ENCODE peak calls at places on chromosomes 5 and 9, in four cellular contexts. One of them, this sample, is unnamed.

GRCh38 chr9:104911029-104911607 is 16.8 kb downstream of the ABCA1 start:
- DNase-seq in adrenal gland: no peak
- DNase-seq in lower leg skin: no peak
- DNase-seq in tibial nerve: no peak
- DNase-seq in this sample: no peak

GRCh38 chr9:82024931-82025330 is 36.4 kb downstream of the SPATA31D1 start:
- DNase-seq in adrenal gland: no peak
- DNase-seq in lower leg skin: no peak
- DNase-seq in tibial nerve: no peak
- DNase-seq in this sample: no peak

GRCh38 chr5:147522435-147522834 is 12.6 kb upstream of the DPYSL3 start:
- DNase-seq in adrenal gland: no peak
- DNase-seq in lower leg skin: no peak
- DNase-seq in tibial nerve: no peak
- DNase-seq in this sample: no peak

GRCh38 chr9:12770261-12770660 is 4.6 kb upstream of the LURAP1L start:
- DNase-seq in adrenal gland: no peak
- DNase-seq in lower leg skin: no peak
- DNase-seq in tibial nerve: no peak
- DNase-seq in this sample: no peak

GRCh38 chr9:33868430-33869000 is 51.6 kb downstream of the UBE2R2 start:
- DNase-seq in adrenal gland: peak
- DNase-seq in lower leg skin: no peak
- DNase-seq in tibial nerve: peak
- DNase-seq in this sample: no peak

GRCh38 chr5:127876384-127876783 is 173.2 kb downstream of the CCDC192 start:
- DNase-seq in adrenal gland: no peak
- DNase-seq in lower leg skin: no peak
- DNase-seq in tibial nerve: no peak
- DNase-seq in this sample: no peak

GRCh38 chr5:172493906-172494305 is 39.6 kb upstream of the SH3PXD2B start:
- DNase-seq in adrenal gland: no peak
- DNase-seq in lower leg skin: no peak
- DNase-seq in tibial nerve: no peak
- DNase-seq in this sample: peak

GRCh38 chr5:32419791-32420190 is 24.7 kb downstream of the ZFR start:
- DNase-seq in adrenal gland: no peak
- DNase-seq in lower leg skin: no peak
- DNase-seq in tibial nerve: no peak
- DNase-seq in this sample: no peak

GRCh38 chr5:128216860-128217531 is 133.4 kb downstream of the SLC12A2 start:
- DNase-seq in adrenal gland: no peak
- DNase-seq in lower leg skin: no peak
- DNase-seq in tibial nerve: no peak
- DNase-seq in this sample: no peak

GRCh38 chr5:9209846-9210547 is 335.9 kb downstream of the SEMA5A start:
- DNase-seq in adrenal gland: no peak
- DNase-seq in lower leg skin: no peak
- DNase-seq in tibial nerve: no peak
- DNase-seq in this sample: no peak

GRCh38 chr9:114347675-114348074 is 18.0 kb downstream of the ORM2 start:
- DNase-seq in adrenal gland: no peak
- DNase-seq in lower leg skin: no peak
- DNase-seq in tibial nerve: no peak
- DNase-seq in this sample: no peak

GRCh38 chr9:136385015-136385414 is 11.5 kb upstream of the CARD9 start:
- DNase-seq in adrenal gland: no peak
- DNase-seq in lower leg skin: no peak
- DNase-seq in tibial nerve: no peak
- DNase-seq in this sample: no peak

GRCh38 chr9:129845373-129845772 is 10.1 kb downstream of the USP20 start:
- DNase-seq in adrenal gland: no peak
- DNase-seq in lower leg skin: no peak
- DNase-seq in tibial nerve: no peak
- DNase-seq in this sample: no peak

GRCh38 chr5:92911293-92911692 is 669.7 kb downstream of the NR2F1-AS1 start:
- DNase-seq in adrenal gland: no peak
- DNase-seq in lower leg skin: no peak
- DNase-seq in tibial nerve: no peak
- DNase-seq in this sample: no peak

GRCh38 chr5:173781826-173782670 is 106.1 kb upstream of the CPEB4 start:
- DNase-seq in adrenal gland: peak
- DNase-seq in lower leg skin: peak
- DNase-seq in tibial nerve: peak
- DNase-seq in this sample: peak

GRCh38 chr5:178361657-178362445 is 129.2 kb upstream of the PHYKPL start:
- DNase-seq in adrenal gland: no peak
- DNase-seq in lower leg skin: no peak
- DNase-seq in tibial nerve: no peak
- DNase-seq in this sample: no peak

GRCh38 chr5:43602456-43602817 is 543 bp upstream of the NNT start:
- DNase-seq in adrenal gland: peak
- DNase-seq in lower leg skin: no peak
- DNase-seq in tibial nerve: peak
- DNase-seq in this sample: no peak

GRCh38 chr5:176995896-176996767 is 10.4 kb downstream of the UIMC1 start:
- DNase-seq in adrenal gland: no peak
- DNase-seq in lower leg skin: no peak
- DNase-seq in tibial nerve: no peak
- DNase-seq in this sample: no peak

GRCh38 chr9:95346021-95346420 is 28.5 kb upstream of the FANCC start:
- DNase-seq in adrenal gland: no peak
- DNase-seq in lower leg skin: no peak
- DNase-seq in tibial nerve: no peak
- DNase-seq in this sample: no peak

GRCh38 chr9:129414377-129415021 is 206.4 kb downstream of the C9orf50 start:
- DNase-seq in adrenal gland: no peak
- DNase-seq in lower leg skin: peak
- DNase-seq in tibial nerve: peak
- DNase-seq in this sample: no peak

GRCh38 chr5:9498541-9499497 is 47.1 kb downstream of the SEMA5A start:
- DNase-seq in adrenal gland: no peak
- DNase-seq in lower leg skin: peak
- DNase-seq in tibial nerve: no peak
- DNase-seq in this sample: no peak

GRCh38 chr9:30065888-30066287 is 2318.6 kb upstream of the ACO1 start:
- DNase-seq in adrenal gland: no peak
- DNase-seq in lower leg skin: no peak
- DNase-seq in tibial nerve: no peak
- DNase-seq in this sample: no peak

GRCh38 chr5:123090641-123091257 is 1.7 kb downstream of the PRDM6 start:
- DNase-seq in adrenal gland: no peak
- DNase-seq in lower leg skin: no peak
- DNase-seq in tibial nerve: no peak
- DNase-seq in this sample: no peak

GRCh38 chr9:16246785-16247184 is 623.7 kb downstream of the BNC2 start:
- DNase-seq in adrenal gland: no peak
- DNase-seq in lower leg skin: no peak
- DNase-seq in tibial nerve: no peak
- DNase-seq in this sample: no peak

GRCh38 chr5:73171495-73171894 is 1.5 kb upstream of the TMEM174 start:
- DNase-seq in adrenal gland: no peak
- DNase-seq in lower leg skin: no peak
- DNase-seq in tibial nerve: no peak
- DNase-seq in this sample: no peak

GRCh38 chr5:922745-923472 is 30.2 kb downstream of the TRIP13 start:
- DNase-seq in adrenal gland: no peak
- DNase-seq in lower leg skin: peak
- DNase-seq in tibial nerve: no peak
- DNase-seq in this sample: no peak

GRCh38 chr5:108487951-108488350 is 106.1 kb upstream of the FBXL17 start:
- DNase-seq in adrenal gland: no peak
- DNase-seq in lower leg skin: no peak
- DNase-seq in tibial nerve: no peak
- DNase-seq in this sample: no peak

GRCh38 chr9:134698587-134699342 is 57.2 kb downstream of the COL5A1 start:
- DNase-seq in adrenal gland: peak
- DNase-seq in lower leg skin: no peak
- DNase-seq in tibial nerve: peak
- DNase-seq in this sample: no peak

GRCh38 chr9:3386753-3387152 is 139.0 kb downstream of the RFX3 start:
- DNase-seq in adrenal gland: no peak
- DNase-seq in lower leg skin: no peak
- DNase-seq in tibial nerve: no peak
- DNase-seq in this sample: no peak

GRCh38 chr5:147084702-147085101 is 150.1 kb upstream of the STK32A start:
- DNase-seq in adrenal gland: no peak
- DNase-seq in lower leg skin: no peak
- DNase-seq in tibial nerve: no peak
- DNase-seq in this sample: no peak

GRCh38 chr9:96609732-96610131 is 9.9 kb downstream of the CDC14B start:
- DNase-seq in adrenal gland: no peak
- DNase-seq in lower leg skin: no peak
- DNase-seq in tibial nerve: no peak
- DNase-seq in this sample: no peak

DNA sequence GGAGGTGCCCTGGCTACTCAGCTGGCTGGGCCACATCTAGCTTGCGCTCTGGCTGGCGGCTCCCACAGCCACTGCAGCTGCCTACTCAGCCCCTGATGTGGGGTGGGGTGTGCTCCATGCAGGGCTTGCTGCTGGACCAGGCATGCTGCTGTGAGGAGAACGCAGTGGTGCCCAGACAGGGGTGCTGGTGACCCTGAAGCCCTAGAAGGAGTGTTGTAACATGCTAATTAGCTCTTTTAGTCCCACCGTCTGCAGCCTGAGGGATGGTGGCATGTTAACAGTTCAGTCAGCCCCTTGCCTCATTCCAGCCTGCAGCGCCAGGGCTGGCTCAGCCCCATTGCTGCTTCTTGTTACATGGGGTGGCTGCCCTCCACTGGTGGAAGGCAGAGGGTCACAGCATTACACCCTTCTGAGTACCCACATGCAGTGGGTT is 642.3 kb downstream of the DMRTA1 start:
- DNase-seq in adrenal gland: no peak
- DNase-seq in lower leg skin: no peak
- DNase-seq in tibial nerve: no peak
- DNase-seq in this sample: no peak
- TF ChIP-seq CTCF in adrenal gland: no peak
- TF ChIP-seq CTCF in lower leg skin: no peak
- TF ChIP-seq CTCF in tibial nerve: no peak
- TF ChIP-seq CTCF in this sample: no peak

GRCh38 chr5:76363385-76364261 is 39.5 kb upstream of the IQGAP2 start:
- DNase-seq in adrenal gland: no peak
- DNase-seq in lower leg skin: peak
- DNase-seq in tibial nerve: peak
- DNase-seq in this sample: no peak
- TF ChIP-seq POLR2A in adrenal gland: no peak
- TF ChIP-seq POLR2A in lower leg skin: no peak
- TF ChIP-seq POLR2A in tibial nerve: no peak
- TF ChIP-seq POLR2A in this sample: no peak

DNA sequence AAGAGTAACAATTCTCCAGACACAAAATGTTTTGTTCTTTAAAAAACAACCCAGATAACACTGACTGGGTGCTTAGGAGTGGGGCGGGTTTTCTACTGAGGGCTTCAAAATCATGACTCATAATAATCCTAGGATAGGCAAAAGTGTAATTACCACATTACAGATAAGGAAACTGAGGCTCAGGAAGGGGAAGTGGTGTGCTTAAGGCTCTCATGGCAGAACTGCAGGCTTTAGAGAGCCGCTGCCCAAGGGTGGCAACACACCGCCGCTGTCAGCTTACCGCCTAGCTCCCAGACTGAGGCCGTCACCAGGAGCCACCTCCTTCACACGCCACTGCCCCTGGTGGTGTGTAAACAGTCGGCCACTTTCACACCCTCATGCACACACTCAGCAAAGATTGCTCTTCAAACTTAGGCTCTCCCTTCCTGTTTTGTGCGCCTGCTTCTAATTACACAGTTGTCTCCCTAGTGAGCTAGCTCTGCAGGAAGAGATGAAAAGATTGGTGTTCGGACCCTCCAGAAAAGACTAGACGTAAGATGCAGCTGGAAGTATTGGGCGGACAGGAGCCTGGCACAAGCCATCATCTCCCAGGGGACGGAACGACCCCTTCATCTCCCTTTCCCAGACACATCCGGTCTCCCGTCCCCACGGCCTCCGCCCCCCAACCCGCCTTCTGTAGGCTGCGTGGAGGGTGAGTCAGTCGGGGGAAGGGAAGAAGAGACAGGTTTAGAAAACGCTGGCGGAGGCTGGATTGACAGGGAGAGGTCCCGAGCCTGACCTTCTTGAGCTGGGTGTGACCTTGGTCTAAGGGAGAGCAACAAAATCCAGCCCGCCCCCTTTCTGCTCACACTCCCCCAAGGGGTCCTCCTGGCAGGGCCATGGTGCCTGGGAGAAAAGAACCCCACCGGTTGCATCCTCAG is 162.7 kb downstream of the SYK start:
- DNase-seq in adrenal gland: no peak
- DNase-seq in lower leg skin: peak
- DNase-seq in tibial nerve: no peak
- DNase-seq in this sample: no peak
- TF ChIP-seq CTCF in adrenal gland: no peak
- TF ChIP-seq CTCF in lower leg skin: no peak
- TF ChIP-seq CTCF in tibial nerve: no peak
- TF ChIP-seq CTCF in this sample: no peak

DNA sequence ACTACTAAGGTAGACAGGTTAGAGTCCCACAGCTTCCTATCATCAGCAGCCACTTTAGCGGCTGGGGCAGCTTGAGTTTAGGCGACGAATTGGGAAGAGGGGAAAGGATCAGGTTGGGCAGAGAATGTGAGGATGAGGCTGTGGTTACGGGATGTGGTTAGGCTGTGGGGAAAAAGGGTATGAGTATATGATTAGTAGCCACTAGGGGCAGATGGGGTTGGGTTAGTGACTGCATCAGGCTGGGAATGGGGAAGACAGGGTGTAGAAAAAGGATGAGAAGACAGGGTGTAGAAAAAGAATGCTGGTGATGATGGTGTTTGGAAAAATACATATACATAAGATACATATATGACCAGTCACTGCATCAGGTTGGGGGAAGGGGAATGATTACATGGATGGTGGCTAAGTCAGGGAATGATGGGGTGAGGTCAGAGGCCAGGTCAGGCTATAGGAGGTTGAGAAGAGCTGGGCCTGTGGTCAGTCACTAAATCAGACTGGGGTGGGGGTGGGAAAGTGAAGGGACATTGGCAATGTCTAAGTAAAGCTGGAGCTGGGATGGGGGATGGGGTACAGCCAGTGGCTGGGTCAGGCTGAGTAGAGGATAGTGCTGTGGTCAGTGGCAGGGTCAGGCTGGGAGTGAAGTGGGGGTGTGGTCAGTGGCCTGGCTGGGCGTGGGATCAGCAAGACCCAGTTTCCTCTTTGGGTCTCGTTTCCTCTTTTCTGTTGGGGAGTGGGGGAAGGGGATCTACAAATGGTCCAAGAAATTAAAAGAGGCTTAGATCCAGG is 2.1 kb downstream of the TLN1 start:
- DNase-seq in adrenal gland: peak
- DNase-seq in lower leg skin: no peak
- DNase-seq in tibial nerve: peak
- DNase-seq in this sample: no peak
- TF ChIP-seq POLR2A in adrenal gland: no peak
- TF ChIP-seq POLR2A in lower leg skin: no peak
- TF ChIP-seq POLR2A in tibial nerve: no peak
- TF ChIP-seq POLR2A in this sample: peak

GRCh38 chr9:100222674-100223073 is 123.6 kb downstream of the INVS start:
- DNase-seq in adrenal gland: no peak
- DNase-seq in lower leg skin: no peak
- DNase-seq in tibial nerve: no peak
- DNase-seq in this sample: no peak
- TF ChIP-seq CTCF in adrenal gland: peak
- TF ChIP-seq CTCF in lower leg skin: no peak
- TF ChIP-seq CTCF in tibial nerve: peak
- TF ChIP-seq CTCF in this sample: peak

GRCh38 chr5:18732556-18733479 is 1098.6 kb downstream of the TAF11L14 start:
- DNase-seq in adrenal gland: no peak
- DNase-seq in lower leg skin: no peak
- DNase-seq in tibial nerve: no peak
- DNase-seq in this sample: no peak
- TF ChIP-seq POLR2A in adrenal gland: no peak
- TF ChIP-seq POLR2A in lower leg skin: no peak
- TF ChIP-seq POLR2A in tibial nerve: no peak
- TF ChIP-seq POLR2A in this sample: no peak